ENCODE peak calls at places on chromosomes 3 and 15, in nine cellular contexts. Z is uterus, T is right atrium auricular region, Y is tibial artery, R is cardiac muscle cell, U is astrocyte, S is body of pancreas, Q is endothelial cell of umbilical vein, W is PC-3. B is an unnamed sample.

GRCh38 chr3:160677459-160677901 is 520 bp downstream of the ARL14 start:
- DNase-seq in Z (no peak), T (no peak), Y (no peak), R (no peak), U (peak; percentile 41), S (peak; percentile 51), Q (peak; percentile 30), W (peak; percentile 36), B (no peak)

GRCh38 chr15:66008920-66009572 is 139.8 kb downstream of the RAB11A start:
- DNase-seq in Z (no peak), T (no peak), Y (no peak), R (peak; percentile 10), U (no peak), S (no peak), Q (no peak), W (peak; percentile 71), B (no peak)

GRCh38 chr3:4501991-4502390 is 8.8 kb downstream of the ITPR1 start:
- DNase-seq in Z (no peak), T (no peak), Y (no peak), R (no peak), U (no peak), S (no peak), Q (no peak), W (no peak), B (no peak)

GRCh38 chr15:100588638-100589242 is 13.2 kb downstream of the LINS1 start:
- DNase-seq in Z (no peak), T (no peak), Y (no peak), R (peak; percentile 8), U (no peak), S (no peak), Q (no peak), W (peak; percentile 50), B (no peak)

GRCh38 chr3:60528651-60529050 is 722.6 kb downstream of the FHIT start:
- DNase-seq in Z (no peak), T (no peak), Y (no peak), R (no peak), U (no peak), S (no peak), Q (no peak), W (no peak), B (no peak)

GRCh38 chr3:2774485-2774884 is 335.7 kb downstream of the IL5RA start:
- DNase-seq in Z (no peak), T (no peak), Y (no peak), R (no peak), U (no peak), S (no peak), Q (no peak), W (no peak), B (no peak)

GRCh38 chr15:67177750-67178149 is 76.7 kb downstream of the AAGAB start:
- DNase-seq in Z (no peak), T (no peak), Y (peak; percentile 20), R (no peak), U (peak; percentile 59), S (no peak), Q (peak; percentile 25), W (no peak), B (no peak)

GRCh38 chr15:66390670-66391069 is 4.0 kb downstream of the MAP2K1 start:
- DNase-seq in Z (no peak), T (no peak), Y (peak; percentile 34), R (peak; percentile 22), U (no peak), S (no peak), Q (no peak), W (peak; percentile 60), B (no peak)

GRCh38 chr3:4596596-4596995 is 103.4 kb downstream of the ITPR1 start:
- DNase-seq in Z (no peak), T (no peak), Y (no peak), R (no peak), U (no peak), S (no peak), Q (no peak), W (no peak), B (no peak)

GRCh38 chr3:119609301-119609700 is 11.6 kb downstream of the PLA1A start:
- DNase-seq in Z (no peak), T (peak; percentile 18), Y (no peak), R (no peak), U (no peak), S (no peak), Q (no peak), W (no peak), B (no peak)

GRCh38 chr3:99313481-99313880 is 324.9 kb upstream of the COL8A1 start:
- DNase-seq in Z (no peak), T (no peak), Y (no peak), R (peak; percentile 16), U (peak; percentile 22), S (no peak), Q (peak; percentile 89), W (no peak), B (no peak)

GRCh38 chr3:41302295-41302694 is 103.0 kb downstream of the CTNNB1 start:
- DNase-seq in Z (no peak), T (no peak), Y (no peak), R (no peak), U (no peak), S (no peak), Q (no peak), W (no peak), B (no peak)

GRCh38 chr3:169143471-169143870 is 520.0 kb downstream of the MECOM start:
- DNase-seq in Z (no peak), T (no peak), Y (no peak), R (no peak), U (no peak), S (no peak), Q (peak; percentile 60), W (no peak), B (no peak)

GRCh38 chr3:101635954-101636798 is 40.8 kb downstream of the ZBTB11 start:
- DNase-seq in Z (peak; percentile 39), T (peak; percentile 61), Y (no peak), R (peak; percentile 60), U (no peak), S (peak; percentile 42), Q (peak; percentile 60), W (peak; percentile 69), B (peak; percentile 53)

GRCh38 chr15:37109952-37110630 is 9.7 kb upstream of the MEIS2 start:
- DNase-seq in Z (peak; percentile 65), T (peak; percentile 74), Y (no peak), R (peak; percentile 82), U (no peak), S (peak; percentile 54), Q (no peak), W (no peak), B (peak; percentile 55)

GRCh38 chr15:97903560-97904195 is 56.8 kb upstream of the ARRDC4 start:
- DNase-seq in Z (no peak), T (no peak), Y (no peak), R (no peak), U (no peak), S (no peak), Q (no peak), W (no peak), B (no peak)

GRCh38 chr3:170222647-170223541 is 670 bp downstream of the PRKCI start:
- DNase-seq in Z (no peak), T (no peak), Y (peak; percentile 39), R (peak; percentile 20), U (no peak), S (peak; percentile 50), Q (peak; percentile 54), W (peak; percentile 48), B (peak; percentile 32)

GRCh38 chr15:83062768-83063180 is 4.3 kb downstream of the BTBD1 start:
- DNase-seq in Z (no peak), T (no peak), Y (no peak), R (no peak), U (no peak), S (no peak), Q (no peak), W (no peak), B (no peak)

GRCh38 chr3:73605388-73605787 is 19.4 kb downstream of the PDZRN3 start:
- DNase-seq in Z (no peak), T (no peak), Y (no peak), R (peak; percentile 93), U (peak; percentile 79), S (no peak), Q (no peak), W (no peak), B (no peak)

GRCh38 chr15:74723754-74724334 is 1.5 kb downstream of the CYP1A1 start:
- DNase-seq in Z (no peak), T (no peak), Y (no peak), R (peak; percentile 62), U (peak; percentile 65), S (no peak), Q (peak; percentile 62), W (peak; percentile 60), B (no peak)

GRCh38 chr3:190012784-190013183 is 107.9 kb downstream of the P3H2 start:
- DNase-seq in Z (no peak), T (no peak), Y (no peak), R (no peak), U (peak; percentile 57), S (no peak), Q (no peak), W (peak; percentile 86), B (no peak)
- H3K27ac ChIP-seq in Z (no peak overlapping the region), T (no peak overlapping the region), Y (no peak overlapping the region), R (peak overlapping the region; percentile 88), U (peak overlapping the region; percentile 65), S (no peak overlapping the region), Q (no peak overlapping the region), W (peak overlapping the region; percentile 91), B (no peak overlapping the region)

GRCh38 chr15:88257311-88257901 is 867 bp upstream of the NTRK3 start:
- DNase-seq in Z (no peak), T (no peak), Y (no peak), R (no peak), U (no peak), S (no peak), Q (no peak), W (no peak), B (no peak)
- H3K4me3 ChIP-seq in Z (peak overlapping the region; percentile 32), T (peak overlapping the region; percentile 38), Y (peak overlapping the region; percentile 71), R (peak overlapping the region; percentile 62), U (peak overlapping the region; percentile 64), S (no peak overlapping the region), Q (no peak overlapping the region), W (no peak overlapping the region), B (peak overlapping the region; percentile 55)

DNA sequence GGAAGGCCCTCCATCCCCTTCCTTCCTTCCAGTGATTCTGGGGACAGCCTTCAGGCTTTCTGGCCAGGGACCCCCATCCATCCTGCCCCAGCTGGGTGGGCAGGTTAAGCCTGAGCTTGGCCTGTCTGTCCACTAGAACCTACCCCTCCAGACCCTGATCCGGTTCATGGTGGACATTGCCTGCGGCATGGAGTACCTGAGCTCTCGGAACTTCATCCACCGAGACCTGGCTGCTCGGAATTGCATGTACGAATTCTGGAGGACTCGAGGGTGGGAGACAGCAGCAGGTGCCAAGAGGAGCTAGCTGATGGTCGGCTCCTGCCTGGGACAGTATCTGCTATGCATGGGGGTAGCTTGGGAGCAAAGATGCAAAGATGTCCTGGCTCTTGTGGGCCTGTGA is 13.9 kb downstream of the TYRO3 start:
- DNase-seq in Z (no peak), T (no peak), Y (no peak), R (no peak), U (no peak), S (no peak), Q (no peak), W (no peak), B (no peak)
- TF ChIP-seq CTCF in Z (no peak), T (no peak), Y (no peak), R (no peak), U (no peak), S (no peak), Q (no peak), W (no peak), B (no peak)

DNA sequence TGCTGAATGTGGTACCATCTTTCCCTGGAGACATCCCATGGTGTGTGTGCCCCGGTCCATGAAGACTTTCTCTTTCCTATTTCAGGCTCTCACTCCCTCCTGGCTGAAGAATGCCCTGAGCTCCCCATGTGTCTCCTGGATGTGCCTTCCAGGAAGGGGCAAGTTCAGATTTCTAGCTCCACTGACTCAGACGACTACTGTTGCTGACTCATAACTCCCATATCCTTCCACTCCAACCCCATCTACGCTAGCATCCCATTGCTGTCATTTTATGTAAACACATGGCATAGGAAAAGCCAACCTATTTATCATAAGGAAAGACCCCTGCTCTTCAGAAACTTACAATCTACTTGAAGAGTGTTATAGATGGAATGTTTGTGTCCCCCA is 95.0 kb downstream of the ADCY5 start:
- DNase-seq in Z (no peak), T (no peak), Y (no peak), R (peak; percentile 34), U (peak; percentile 56), S (no peak), Q (no peak), W (peak; percentile 66), B (no peak)
- H3K27ac ChIP-seq in Z (no peak overlapping the region), T (peak overlapping the region; percentile 87), Y (peak overlapping the region; percentile 76), R (no peak overlapping the region), U (no peak overlapping the region), S (peak overlapping the region; percentile 81), Q (no peak overlapping the region), W (no peak overlapping the region), B (peak overlapping the region; percentile 69)